ENCODE peak calls at places on chromosomes 12 and 14, in six cellular contexts. One of them, this sample, is unnamed.

GRCh38 chr12:95966287-95966870 is 23.2 kb downstream of the AMDHD1 start:
- DNase-seq in adrenal gland: no peak
- DNase-seq in SK-N-SH: peak; percentile 51
- DNase-seq in Panc1: no peak
- DNase-seq in sigmoid colon: no peak
- DNase-seq in tibial artery: no peak
- DNase-seq in this sample: no peak

GRCh38 chr14:53571990-53572389 is 384.6 kb downstream of the BMP4 start:
- DNase-seq in adrenal gland: no peak
- DNase-seq in sigmoid colon: no peak
- DNase-seq in Panc1: no peak
- DNase-seq in tibial artery: no peak
- DNase-seq in SK-N-SH: peak; percentile 44
- DNase-seq in this sample: no peak

GRCh38 chr12:89857652-89858274 is 149.1 kb upstream of the ATP2B1 start:
- DNase-seq in Panc1: no peak
- DNase-seq in tibial artery: no peak
- DNase-seq in SK-N-SH: no peak
- DNase-seq in sigmoid colon: no peak
- DNase-seq in adrenal gland: peak; percentile 9
- DNase-seq in this sample: no peak

GRCh38 chr14:68549966-68550705 is 242.7 kb downstream of the ZFP36L1 start:
- DNase-seq in Panc1: no peak
- DNase-seq in SK-N-SH: no peak
- DNase-seq in tibial artery: no peak
- DNase-seq in sigmoid colon: no peak
- DNase-seq in adrenal gland: no peak
- DNase-seq in this sample: no peak

GRCh38 chr14:74566174-74567125 is 45.6 kb downstream of the LTBP2 start:
- DNase-seq in tibial artery: no peak
- DNase-seq in adrenal gland: no peak
- DNase-seq in sigmoid colon: no peak
- DNase-seq in Panc1: no peak
- DNase-seq in SK-N-SH: no peak
- DNase-seq in this sample: no peak

GRCh38 chr12:58204086-58204485 is 262.7 kb downstream of the ATP23 start:
- DNase-seq in sigmoid colon: no peak
- DNase-seq in SK-N-SH: no peak
- DNase-seq in tibial artery: no peak
- DNase-seq in adrenal gland: no peak
- DNase-seq in Panc1: no peak
- DNase-seq in this sample: no peak

GRCh38 chr12:21962236-21962635 is 21.0 kb upstream of the ABCC9 start:
- DNase-seq in tibial artery: no peak
- DNase-seq in Panc1: no peak
- DNase-seq in adrenal gland: no peak
- DNase-seq in SK-N-SH: no peak
- DNase-seq in sigmoid colon: no peak
- DNase-seq in this sample: no peak

GRCh38 chr14:61555056-61555838 is 140.1 kb upstream of the HIF1A start:
- DNase-seq in Panc1: no peak
- DNase-seq in SK-N-SH: no peak
- DNase-seq in sigmoid colon: no peak
- DNase-seq in tibial artery: no peak
- DNase-seq in adrenal gland: no peak
- DNase-seq in this sample: no peak

GRCh38 chr12:111451649-111452129 is 46.0 kb downstream of the SH2B3 start:
- DNase-seq in Panc1: peak; percentile 35
- DNase-seq in sigmoid colon: peak; percentile 22
- DNase-seq in tibial artery: peak; percentile 41
- DNase-seq in adrenal gland: no peak
- DNase-seq in SK-N-SH: peak; percentile 62
- DNase-seq in this sample: no peak

GRCh38 chr14:24903337-24903736 is 146.6 kb downstream of the STXBP6 start:
- DNase-seq in tibial artery: no peak
- DNase-seq in adrenal gland: no peak
- DNase-seq in SK-N-SH: no peak
- DNase-seq in sigmoid colon: no peak
- DNase-seq in Panc1: no peak
- DNase-seq in this sample: no peak

GRCh38 chr14:58733451-58734208 is 95.9 kb downstream of the DACT1 start:
- DNase-seq in tibial artery: no peak
- DNase-seq in SK-N-SH: no peak
- DNase-seq in sigmoid colon: no peak
- DNase-seq in Panc1: no peak
- DNase-seq in adrenal gland: no peak
- DNase-seq in this sample: no peak

GRCh38 chr12:131085816-131086591 is 132.3 kb downstream of the ADGRD1 start:
- DNase-seq in adrenal gland: no peak
- DNase-seq in tibial artery: peak; percentile 57
- DNase-seq in Panc1: no peak
- DNase-seq in sigmoid colon: peak; percentile 62
- DNase-seq in SK-N-SH: no peak
- DNase-seq in this sample: peak; percentile 2

GRCh38 chr12:96497800-96498199 is 8.4 kb downstream of the CFAP54 start:
- DNase-seq in sigmoid colon: no peak
- DNase-seq in SK-N-SH: no peak
- DNase-seq in Panc1: no peak
- DNase-seq in adrenal gland: no peak
- DNase-seq in tibial artery: no peak
- DNase-seq in this sample: peak; percentile 43

GRCh38 chr14:90274019-90274418 is 17.7 kb downstream of the PSMC1 start:
- DNase-seq in adrenal gland: no peak
- DNase-seq in SK-N-SH: peak; percentile 52
- DNase-seq in tibial artery: no peak
- DNase-seq in sigmoid colon: no peak
- DNase-seq in Panc1: no peak
- DNase-seq in this sample: no peak

GRCh38 chr12:3967556-3968160 is 94.5 kb upstream of the PARP11 start:
- DNase-seq in SK-N-SH: no peak
- DNase-seq in Panc1: no peak
- DNase-seq in adrenal gland: no peak
- DNase-seq in tibial artery: no peak
- DNase-seq in sigmoid colon: no peak
- DNase-seq in this sample: no peak

GRCh38 chr12:86959766-86960458 is 703.7 kb upstream of the MGAT4C start:
- DNase-seq in adrenal gland: no peak
- DNase-seq in sigmoid colon: no peak
- DNase-seq in Panc1: no peak
- DNase-seq in tibial artery: no peak
- DNase-seq in SK-N-SH: no peak
- DNase-seq in this sample: no peak

GRCh38 chr14:56004807-56005579 is 113.2 kb upstream of the PELI2 start:
- DNase-seq in Panc1: no peak
- DNase-seq in adrenal gland: no peak
- DNase-seq in sigmoid colon: no peak
- DNase-seq in SK-N-SH: no peak
- DNase-seq in tibial artery: no peak
- DNase-seq in this sample: peak; percentile 64

GRCh38 chr14:100476012-100476822 is 111.0 kb downstream of the BEGAIN start:
- DNase-seq in Panc1: peak; percentile 88
- DNase-seq in adrenal gland: peak; percentile 94
- DNase-seq in tibial artery: no peak
- DNase-seq in SK-N-SH: no peak
- DNase-seq in sigmoid colon: no peak
- DNase-seq in this sample: no peak

GRCh38 chr12:122949816-122950215 is 16.4 kb downstream of the ABCB9 start:
- DNase-seq in sigmoid colon: no peak
- DNase-seq in Panc1: no peak
- DNase-seq in SK-N-SH: peak; percentile 27
- DNase-seq in tibial artery: no peak
- DNase-seq in adrenal gland: no peak
- DNase-seq in this sample: no peak

DNA sequence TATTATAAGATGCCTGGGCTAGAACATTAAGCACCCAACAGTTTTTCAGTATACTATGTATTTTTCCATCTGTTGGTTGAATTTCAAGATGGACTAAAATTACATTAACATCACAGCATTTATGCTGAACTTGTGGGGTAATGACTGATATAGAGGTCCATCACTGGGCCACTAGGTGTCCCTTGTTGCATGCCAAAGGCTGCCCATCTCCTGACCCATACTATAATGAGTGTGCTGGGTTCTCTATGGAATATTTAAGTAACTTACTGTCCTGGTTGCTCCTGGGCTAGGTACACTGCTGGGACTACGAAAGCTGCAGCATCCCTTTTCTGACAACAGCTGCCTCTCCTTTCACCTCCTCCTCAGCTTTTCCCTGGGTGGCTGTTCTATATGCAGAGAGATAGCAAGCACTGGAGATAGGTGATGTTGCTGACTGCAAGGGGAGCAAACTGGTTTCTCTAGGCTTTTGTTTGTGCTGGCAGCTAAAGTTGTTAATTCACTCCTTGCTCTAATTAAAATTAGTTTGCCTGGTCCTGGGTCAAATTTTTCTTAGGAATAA is 138.6 kb upstream of the TRHDE start:
- DNase-seq in adrenal gland: no peak
- DNase-seq in Panc1: no peak
- DNase-seq in SK-N-SH: no peak
- DNase-seq in tibial artery: no peak
- DNase-seq in sigmoid colon: no peak
- DNase-seq in this sample: no peak
- TF ChIP-seq CTCF in adrenal gland: no peak
- TF ChIP-seq CTCF in Panc1: peak; percentile 16
- TF ChIP-seq CTCF in SK-N-SH: peak; percentile 31
- TF ChIP-seq CTCF in tibial artery: no peak
- TF ChIP-seq CTCF in sigmoid colon: no peak
- TF ChIP-seq CTCF in this sample: no peak

DNA sequence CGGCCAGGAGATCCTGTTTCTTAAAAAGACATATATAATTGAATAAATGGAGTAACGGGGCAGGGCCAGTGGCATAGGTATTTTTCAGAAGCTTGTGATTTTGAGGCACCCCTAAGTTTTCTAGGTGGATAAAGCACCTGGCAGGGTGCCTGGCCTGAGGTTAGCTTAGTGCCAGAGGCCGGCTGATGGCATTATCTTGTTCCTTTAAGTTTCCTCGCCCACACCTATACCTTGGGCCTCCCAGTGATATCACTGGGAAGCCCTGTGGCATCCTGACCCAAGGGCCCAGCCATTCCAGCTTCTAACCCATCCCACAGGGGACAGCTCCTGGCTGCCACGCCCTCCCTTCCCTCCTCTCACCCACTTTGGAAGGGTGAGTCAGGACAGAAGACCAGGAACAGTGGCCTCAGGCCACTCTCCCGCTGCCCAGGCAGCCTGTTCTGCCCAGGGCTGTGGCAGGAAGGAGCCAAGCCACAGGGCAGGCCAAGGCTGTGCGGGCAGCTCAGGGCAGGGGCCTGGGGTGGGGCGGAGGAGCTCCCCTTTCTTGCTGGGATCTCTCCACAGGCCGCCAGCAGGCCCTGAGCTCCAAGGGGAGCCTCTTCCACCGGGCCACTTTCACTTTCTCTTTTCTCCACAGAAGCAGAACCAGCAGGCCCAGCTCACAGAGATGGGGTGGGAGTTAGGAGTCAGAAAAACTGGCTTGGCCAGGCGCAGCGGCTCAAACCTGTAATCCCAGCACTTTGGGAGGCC is 75.1 kb downstream of the IRF2BPL start:
- DNase-seq in SK-N-SH: peak; percentile 52
- DNase-seq in sigmoid colon: peak; percentile 90
- DNase-seq in Panc1: no peak
- DNase-seq in tibial artery: peak; percentile 89
- DNase-seq in adrenal gland: peak; percentile 80
- DNase-seq in this sample: peak; percentile 77
- H3K4me1 ChIP-seq in SK-N-SH: peaks cover 69% of the 10 kb centered on the region
- H3K4me1 ChIP-seq in sigmoid colon: peaks cover 73% of the 10 kb centered on the region
- H3K4me1 ChIP-seq in Panc1: peaks cover 64% of the 10 kb centered on the region
- H3K4me1 ChIP-seq in tibial artery: peaks cover 91% of the 10 kb centered on the region
- H3K4me1 ChIP-seq in adrenal gland: peaks cover 56% of the 10 kb centered on the region
- H3K4me1 ChIP-seq in this sample: peaks cover 45% of the 10 kb centered on the region

DNA sequence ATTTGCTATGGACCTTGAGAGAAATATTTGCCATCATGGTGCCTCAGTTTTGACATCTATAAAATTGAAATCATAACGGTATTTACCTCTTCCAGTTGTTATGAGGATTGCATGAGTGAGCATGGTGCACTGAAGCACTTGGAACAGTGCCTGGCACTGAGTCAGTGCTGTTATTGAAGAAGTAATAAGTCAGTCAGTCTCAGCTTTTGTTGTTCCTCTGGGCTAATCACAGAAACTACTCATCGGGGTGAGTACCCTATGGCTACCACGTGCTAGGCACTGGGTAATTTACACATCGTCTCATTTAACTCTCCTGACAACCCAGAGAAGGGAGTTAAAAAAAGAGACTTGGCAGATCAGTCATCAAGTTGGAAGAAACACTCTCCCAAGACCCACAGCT is 159.5 kb upstream of the NRXN3 start:
- DNase-seq in tibial artery: no peak
- DNase-seq in sigmoid colon: no peak
- DNase-seq in adrenal gland: peak; percentile 14
- DNase-seq in Panc1: no peak
- DNase-seq in SK-N-SH: no peak
- DNase-seq in this sample: no peak
- TF ChIP-seq CTCF in tibial artery: no peak
- TF ChIP-seq CTCF in sigmoid colon: no peak
- TF ChIP-seq CTCF in adrenal gland: no peak
- TF ChIP-seq CTCF in Panc1: no peak
- TF ChIP-seq CTCF in SK-N-SH: no peak
- TF ChIP-seq CTCF in this sample: no peak

GRCh38 chr12:106137456-106138278 is 1.1 kb downstream of the NUAK1 start:
- DNase-seq in sigmoid colon: no peak
- DNase-seq in SK-N-SH: no peak
- DNase-seq in tibial artery: no peak
- DNase-seq in adrenal gland: no peak
- DNase-seq in Panc1: no peak
- DNase-seq in this sample: no peak
- H3K4me1 ChIP-seq in sigmoid colon: peaks cover 42% of the 10 kb centered on the region
- H3K4me1 ChIP-seq in SK-N-SH: peaks cover 19% of the 10 kb centered on the region
- H3K4me1 ChIP-seq in tibial artery: peaks cover 66% of the 10 kb centered on the region
- H3K4me1 ChIP-seq in adrenal gland: peaks cover 15% of the 10 kb centered on the region
- H3K4me1 ChIP-seq in Panc1: peaks cover 66% of the 10 kb centered on the region
- H3K4me1 ChIP-seq in this sample: no peaks in the 10 kb centered on the region

GRCh38 chr12:2004113-2004929 is at the start of gene DCP1B:
- DNase-seq in SK-N-SH: peak; percentile 94
- DNase-seq in Panc1: peak; percentile 71
- DNase-seq in tibial artery: peak; percentile 99
- DNase-seq in adrenal gland: peak; percentile 99
- DNase-seq in sigmoid colon: peak; percentile 99
- DNase-seq in this sample: peak; percentile 98
- TF ChIP-seq CTCF in SK-N-SH: no peak
- TF ChIP-seq CTCF in Panc1: no peak
- TF ChIP-seq CTCF in tibial artery: peak; percentile 35
- TF ChIP-seq CTCF in adrenal gland: no peak
- TF ChIP-seq CTCF in sigmoid colon: no peak
- TF ChIP-seq CTCF in this sample: peak; percentile 28

GRCh38 chr12:94308612-94309011 is 151.1 kb downstream of the CEP83 start:
- DNase-seq in SK-N-SH: no peak
- DNase-seq in sigmoid colon: no peak
- DNase-seq in Panc1: no peak
- DNase-seq in tibial artery: no peak
- DNase-seq in adrenal gland: no peak
- DNase-seq in this sample: no peak
- H3K4me1 ChIP-seq in SK-N-SH: no peaks in the 10 kb centered on the region
- H3K4me1 ChIP-seq in sigmoid colon: peaks cover 23% of the 10 kb centered on the region
- H3K4me1 ChIP-seq in Panc1: no peaks in the 10 kb centered on the region
- H3K4me1 ChIP-seq in tibial artery: peaks cover 32% of the 10 kb centered on the region
- H3K4me1 ChIP-seq in adrenal gland: no peaks in the 10 kb centered on the region
- H3K4me1 ChIP-seq in this sample: no peaks in the 10 kb centered on the region

This sample was measured in DND-41.